ENCODE peak calls at places on chromosomes 2 and 18, in four cellular contexts. O is iPS-NIHi11, V is iris pigment epithelial cell, Q is DMS79. Z is an unnamed sample.

GRCh38 chr2:192500550-192501200 is 305.9 kb upstream of the TMEFF2 start:
- DNase-seq in V (peak), Q (no peak), O (peak), Z (no peak)

GRCh38 chr18:78883501-78883900 is 96.1 kb upstream of the SALL3 start:
- DNase-seq in O (no peak), Q (no peak), V (no peak), Z (no peak)

GRCh38 chr2:10058251-10059015 is 15.1 kb downstream of the KLF11 start:
- DNase-seq in Q (no peak), V (no peak), O (no peak), Z (no peak)

GRCh38 chr18:11176416-11176815 is 27.0 kb upstream of the PIEZO2 start:
- DNase-seq in V (peak), O (no peak), Q (no peak), Z (no peak)

GRCh38 chr2:45342-46130 is 769 bp downstream of the FAM110C start:
- DNase-seq in V (no peak), Q (peak), O (peak), Z (no peak)

GRCh38 chr18:8895341-8895740 is 190.0 kb downstream of the MTCL1 start:
- DNase-seq in Q (no peak), O (no peak), V (no peak), Z (no peak)

GRCh38 chr2:68993660-68994059 is 19.2 kb downstream of the GKN1 start:
- DNase-seq in Q (no peak), O (no peak), V (no peak), Z (no peak)

GRCh38 chr18:33210575-33211189 is 229.8 kb downstream of the CCDC178 start:
- DNase-seq in O (peak), Q (peak), V (peak), Z (no peak)

GRCh38 chr2:15485949-15486348 is 75.2 kb downstream of the NBAS start:
- DNase-seq in Q (no peak), O (no peak), V (no peak), Z (no peak)

GRCh38 chr2:72104821-72105588 is 42.7 kb downstream of the CYP26B1 start:
- DNase-seq in V (no peak), O (peak), Q (no peak), Z (no peak)

GRCh38 chr18:9417081-9417841 is 58.1 kb upstream of the RALBP1 start:
- DNase-seq in V (peak), O (peak), Q (peak), Z (no peak)

GRCh38 chr18:40375811-40376210 is 1579.2 kb upstream of the PIK3C3 start:
- DNase-seq in V (no peak), Q (no peak), O (no peak), Z (no peak)

Z was measured in NCI-H187 treated with DMSO at 0.1 percent for 48 hours.